ENCODE peak calls at places on chromosomes 11 and 22, in six cellular contexts. E is mesendoderm, N is H1, O is IMR-90, Q is neuronal stem cell, U is mesenchymal stem cell. V is an unnamed sample.

GRCh38 chr11:100930185-100930778 is 199.3 kb downstream of the PGR start:
- DNase-seq in E (peak; percentile 63), N (no peak), O (peak; percentile 81), Q (peak; percentile 56), U (peak; percentile 81), V (no peak)

GRCh38 chr11:119729581-119730346 is 764 bp upstream of the NECTIN1 start:
- DNase-seq in E (peak; percentile 63), N (no peak), O (peak; percentile 39), Q (peak; percentile 29), U (peak; percentile 65), V (peak; percentile 56)

GRCh38 chr11:24391165-24391564 is 105.7 kb upstream of the LUZP2 start:
- DNase-seq in E (peak; percentile 18), N (no peak), O (peak; percentile 87), Q (no peak), U (peak; percentile 86), V (no peak)

GRCh38 chr11:127133061-127133460 is 132.5 kb upstream of the KIRREL3 start:
- DNase-seq in E (peak; percentile 82), N (no peak), O (no peak), Q (no peak), U (no peak), V (no peak)

GRCh38 chr11:126925321-126926093 is 75.1 kb downstream of the KIRREL3 start:
- DNase-seq in E (no peak), N (no peak), O (peak; percentile 79), Q (no peak), U (no peak), V (peak; percentile 18)

GRCh38 chr22:31085493-31085824 is 4.3 kb downstream of the SMTN start:
- DNase-seq in E (peak; percentile 71), N (no peak), O (no peak), Q (no peak), U (no peak), V (no peak)

GRCh38 chr22:50701428-50702154 is 29.0 kb downstream of the SHANK3 start:
- DNase-seq in E (no peak), N (no peak), O (no peak), Q (no peak), U (no peak), V (no peak)

GRCh38 chr22:29344137-29344536 is 28.6 kb upstream of the RASL10A start:
- DNase-seq in E (peak; percentile 37), N (no peak), O (peak; percentile 79), Q (no peak), U (peak; percentile 69), V (no peak)

GRCh38 chr11:13080861-13081260 is 71.7 kb downstream of the RASSF10 start:
- DNase-seq in E (no peak), N (no peak), O (no peak), Q (no peak), U (no peak), V (no peak)

GRCh38 chr11:108571001-108571400 is 22.6 kb downstream of the EXPH5 start:
- DNase-seq in E (no peak), N (no peak), O (no peak), Q (no peak), U (no peak), V (no peak)

GRCh38 chr11:952406-953385 is 27.0 kb downstream of the AP2A2 start:
- DNase-seq in E (peak; percentile 62), N (no peak), O (peak; percentile 67), Q (no peak), U (peak; percentile 52), V (no peak)

GRCh38 chr11:113475160-113475761 is at the start of gene DRD2:
- DNase-seq in E (peak; percentile 19), N (no peak), O (no peak), Q (peak; percentile 27), U (no peak), V (peak; percentile 50)

GRCh38 chr11:96827164-96827563 is 437.4 kb downstream of the JRKL start:
- DNase-seq in E (peak; percentile 61), N (peak; percentile 2), O (peak; percentile 0), Q (peak; percentile 11), U (peak; percentile 53), V (no peak)

GRCh38 chr11:134272381-134273316 is 3.5 kb upstream of the GLB1L3 start:
- DNase-seq in E (peak; percentile 37), N (peak; percentile 82), O (peak; percentile 61), Q (no peak), U (peak; percentile 73), V (peak; percentile 87)

GRCh38 chr11:64499261-64500004 is 91.6 kb upstream of the SLC22A12 start:
- DNase-seq in E (no peak), N (no peak), O (no peak), Q (no peak), U (no peak), V (no peak)

GRCh38 chr11:88680806-88681205 is 343.3 kb upstream of the CTSC start:
- DNase-seq in E (no peak), N (no peak), O (peak; percentile 6), Q (no peak), U (no peak), V (no peak)

GRCh38 chr11:131978351-131978750 is 607.9 kb downstream of the NTM start:
- DNase-seq in E (peak; percentile 67), N (no peak), O (no peak), Q (no peak), U (no peak), V (peak; percentile 36)

GRCh38 chr11:24386551-24387404 is 110.1 kb upstream of the LUZP2 start:
- DNase-seq in E (peak; percentile 82), N (peak; percentile 10), O (peak; percentile 68), Q (no peak), U (peak; percentile 55), V (no peak)

DNA sequence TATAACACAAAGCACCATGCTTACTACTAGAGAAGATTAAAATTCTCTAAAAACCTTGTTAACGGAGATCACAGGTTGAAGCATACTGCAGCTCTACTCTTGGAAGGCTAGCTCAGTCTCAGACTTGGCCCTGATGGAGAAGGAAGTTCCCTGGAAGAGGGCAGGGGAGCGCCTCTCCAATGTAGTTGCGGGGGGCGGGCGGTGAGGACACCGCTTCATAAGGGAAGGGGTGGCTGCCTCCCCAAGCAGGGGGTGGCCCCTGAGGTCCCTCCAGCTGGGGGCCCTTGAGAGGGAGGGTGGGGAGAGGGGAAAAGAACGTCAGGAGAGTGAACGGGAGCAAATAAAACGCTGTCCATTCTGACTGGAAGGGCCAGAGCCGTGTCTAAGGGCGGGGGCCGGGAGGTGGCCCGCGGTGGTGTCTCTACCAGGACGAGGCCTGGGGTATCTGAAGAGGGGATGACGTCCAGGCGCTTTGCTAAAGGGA is 609 bp upstream of the USP47 start:
- DNase-seq in E (no peak), N (no peak), O (no peak), Q (no peak), U (no peak), V (peak; percentile 43)
- H3K18ac ChIP-seq in E (peak overlapping the region; percentile 72), N (peak overlapping the region; percentile 95), O (peak overlapping the region; percentile 96), Q (peak overlapping the region; percentile 68), U (peak overlapping the region; percentile 93), V (peak overlapping the region; percentile 94)

GRCh38 chr22:20987375-20987774 is 5.3 kb downstream of the LZTR1 start:
- DNase-seq in E (no peak), N (no peak), O (no peak), Q (no peak), U (no peak), V (no peak)

GRCh38 chr22:20983081-20983745 is 1.1 kb downstream of the LZTR1 start:
- DNase-seq in E (no peak), N (no peak), O (peak; percentile 18), Q (no peak), U (peak; percentile 52), V (no peak)

GRCh38 chr22:20985720-20986119 is 3.6 kb downstream of the LZTR1 start:
- DNase-seq in E (no peak), N (no peak), O (no peak), Q (no peak), U (no peak), V (no peak)

GRCh38 chr22:20988573-20989322 is 6.7 kb downstream of the LZTR1 start:
- DNase-seq in E (no peak), N (no peak), O (no peak), Q (no peak), U (no peak), V (no peak)

DNA sequence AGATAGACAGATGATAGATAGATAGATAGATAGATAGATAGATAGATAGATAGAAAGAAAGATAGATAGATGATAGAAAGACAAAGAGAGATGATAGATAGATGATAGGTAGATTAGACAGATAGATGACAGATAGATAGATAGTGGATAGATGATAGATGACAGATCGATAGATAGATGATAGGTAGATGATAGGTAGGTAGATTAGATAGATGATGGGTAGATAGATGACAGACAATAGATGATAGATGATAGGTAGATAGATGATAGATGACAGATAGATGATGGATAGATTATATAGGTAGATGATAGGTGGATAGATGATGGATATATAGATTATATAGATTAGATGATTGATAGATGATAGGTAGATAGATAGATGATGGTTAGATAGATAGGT is 4.3 kb downstream of the LZTR1 start:
- DNase-seq in E (no peak), N (no peak), O (no peak), Q (no peak), U (no peak), V (no peak)
- H2AK5ac ChIP-seq in E (no peak overlapping the region), N (no peak overlapping the region), O (no peak overlapping the region), Q (no peak overlapping the region), U (no peak overlapping the region), V (no peak overlapping the region)

DNA sequence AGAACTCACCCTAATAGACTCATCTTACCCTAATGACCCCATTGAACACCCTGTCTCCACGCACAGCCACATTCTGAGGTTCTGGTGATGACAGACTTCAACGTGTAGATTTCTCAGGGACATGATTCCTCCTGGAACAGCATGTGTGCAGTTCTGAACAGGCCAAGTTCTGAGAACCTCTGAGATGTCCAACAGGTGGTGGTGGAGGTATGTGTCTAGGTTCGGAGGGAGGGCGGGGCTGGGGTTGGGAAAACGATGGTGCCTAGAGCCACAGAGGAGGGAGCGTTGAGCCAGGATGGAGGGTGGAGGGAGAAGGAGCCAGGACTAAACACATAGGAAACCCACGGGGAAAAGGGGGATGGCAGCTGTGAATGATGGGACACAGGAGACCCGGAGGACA is 43.4 kb upstream of the FBLN1 start:
- DNase-seq in E (no peak), N (no peak), O (no peak), Q (no peak), U (no peak), V (no peak)
- H3K18ac ChIP-seq in E (no peak overlapping the region), N (no peak overlapping the region), O (peak overlapping the region; percentile 83), Q (no peak overlapping the region), U (no peak overlapping the region), V (no peak overlapping the region)

GRCh38 chr11:36345535-36346141 is 49.5 kb downstream of the PRR5L start:
- DNase-seq in E (no peak), N (no peak), O (no peak), Q (no peak), U (no peak), V (no peak)

GRCh38 chr11:36343436-36343835 is 47.3 kb downstream of the PRR5L start:
- DNase-seq in E (no peak), N (no peak), O (no peak), Q (no peak), U (no peak), V (no peak)

GRCh38 chr11:36346562-36347383 is 50.7 kb downstream of the PRR5L start:
- DNase-seq in E (no peak), N (no peak), O (peak; percentile 10), Q (no peak), U (no peak), V (no peak)

GRCh38 chr11:36347384-36347906 is 51.4 kb downstream of the PRR5L start:
- DNase-seq in E (no peak), N (no peak), O (no peak), Q (no peak), U (no peak), V (no peak)

DNA sequence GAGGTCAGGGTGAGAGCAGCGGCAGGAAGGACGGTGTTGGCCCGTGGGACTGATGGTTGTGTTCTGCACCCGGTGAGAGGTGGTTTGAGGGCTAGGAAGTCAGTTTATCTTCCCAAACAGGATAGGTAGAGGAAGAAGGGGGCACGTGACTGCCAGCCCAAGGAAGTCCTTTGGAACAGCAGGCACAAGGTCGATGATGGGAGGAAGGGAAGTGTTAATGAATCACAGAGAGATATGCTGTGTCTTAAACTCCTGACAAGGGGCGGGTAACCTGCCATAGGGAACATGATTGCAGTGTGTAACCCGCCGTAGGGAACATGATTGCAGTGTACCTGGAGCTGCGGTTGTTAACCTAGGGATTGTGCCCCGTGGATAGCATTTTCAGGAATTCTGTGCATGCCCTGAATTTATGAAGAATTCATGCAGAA is 49.0 kb downstream of the PRR5L start:
- DNase-seq in E (no peak), N (no peak), O (no peak), Q (no peak), U (no peak), V (no peak)
- H2AK5ac ChIP-seq in E (no peak overlapping the region), N (no peak overlapping the region), O (no peak overlapping the region), Q (no peak overlapping the region), U (no peak overlapping the region), V (no peak overlapping the region)

V was measured in H9.